ENCODE peak calls at places on chromosomes 11 and 22, in six cellular contexts. Z is GM23248, S is GM12865, F is astrocyte of the spinal cord, J is AG09309, H is A549. Y is an unnamed sample.

GRCh38 chr11:124402326-124402922 is 3.6 kb upstream of the OR8B3 start:
- DNase-seq in Z (peak; percentile 93), H (peak; percentile 18), F (peak; percentile 88), S (peak; percentile 68), J (peak; percentile 43), Y (peak; percentile 60)

GRCh38 chr11:133843454-133843987 is 1.8 kb downstream of the SPATA19 start:
- DNase-seq in J (no peak), S (no peak), F (no peak), Z (no peak), H (no peak), Y (no peak)

GRCh38 chr11:78630561-78631303 is 56.1 kb upstream of the NARS2 start:
- DNase-seq in H (no peak), S (no peak), Z (no peak), J (no peak), F (no peak), Y (no peak)

GRCh38 chr11:70833554-70833953 is 418.8 kb downstream of the SHANK2 start:
- DNase-seq in F (no peak), S (no peak), Z (no peak), H (no peak), J (no peak), Y (no peak)

GRCh38 chr22:37485006-37485713 is 1.0 kb downstream of the MFNG start:
- DNase-seq in H (no peak), S (peak; percentile 75), F (no peak), J (no peak), Z (no peak), Y (peak; percentile 51)

GRCh38 chr22:50507421-50507990 is at the start of gene LMF2:
- DNase-seq in H (peak; percentile 66), S (no peak), J (peak; percentile 11), F (no peak), Z (peak; percentile 94), Y (peak; percentile 45)

GRCh38 chr22:22787805-22788459 is 99.7 kb upstream of the IGLL5 start:
- DNase-seq in S (peak; percentile 72), J (peak; percentile 1), Z (peak; percentile 68), H (peak; percentile 39), F (peak; percentile 11), Y (peak; percentile 36)

GRCh38 chr11:37322333-37323194 is 724.5 kb upstream of the RAG2 start:
- DNase-seq in Z (no peak), S (peak; percentile 33), H (no peak), J (no peak), F (no peak), Y (no peak)

GRCh38 chr22:32079110-32080089 is 36.3 kb downstream of the SLC5A1 start:
- DNase-seq in S (no peak), J (peak; percentile 28), H (peak; percentile 65), F (peak; percentile 70), Z (peak; percentile 86), Y (no peak)

GRCh38 chr22:24482586-24482985 is 12.5 kb upstream of the UPB1 start:
- DNase-seq in S (no peak), F (peak; percentile 68), J (peak; percentile 79), H (no peak), Z (peak; percentile 89), Y (no peak)

GRCh38 chr11:34343686-34344085 is 14.1 kb downstream of the ABTB2 start:
- DNase-seq in H (no peak), S (no peak), F (no peak), J (no peak), Z (no peak), Y (no peak)

GRCh38 chr22:50525104-50525958 is at the start of gene SCO2:
- DNase-seq in H (peak; percentile 87), F (peak; percentile 97), J (peak; percentile 85), Z (peak; percentile 99), S (peak; percentile 99), Y (peak; percentile 95)

GRCh38 chr11:122633219-122633829 is 22.2 kb upstream of the UBASH3B start:
- DNase-seq in H (peak; percentile 34), F (peak; percentile 72), S (peak; percentile 33), Z (peak; percentile 83), J (no peak), Y (peak; percentile 37)

GRCh38 chr11:44825058-44825795 is 98.5 kb downstream of the TSPAN18 start:
- DNase-seq in H (no peak), Z (no peak), S (no peak), J (no peak), F (no peak), Y (no peak)
- H3K4me3 ChIP-seq in H (no peak overlapping the region), Z (no peak overlapping the region), S (no peak overlapping the region), J (no peak overlapping the region), F (no peak overlapping the region), Y (no peak overlapping the region)

DNA sequence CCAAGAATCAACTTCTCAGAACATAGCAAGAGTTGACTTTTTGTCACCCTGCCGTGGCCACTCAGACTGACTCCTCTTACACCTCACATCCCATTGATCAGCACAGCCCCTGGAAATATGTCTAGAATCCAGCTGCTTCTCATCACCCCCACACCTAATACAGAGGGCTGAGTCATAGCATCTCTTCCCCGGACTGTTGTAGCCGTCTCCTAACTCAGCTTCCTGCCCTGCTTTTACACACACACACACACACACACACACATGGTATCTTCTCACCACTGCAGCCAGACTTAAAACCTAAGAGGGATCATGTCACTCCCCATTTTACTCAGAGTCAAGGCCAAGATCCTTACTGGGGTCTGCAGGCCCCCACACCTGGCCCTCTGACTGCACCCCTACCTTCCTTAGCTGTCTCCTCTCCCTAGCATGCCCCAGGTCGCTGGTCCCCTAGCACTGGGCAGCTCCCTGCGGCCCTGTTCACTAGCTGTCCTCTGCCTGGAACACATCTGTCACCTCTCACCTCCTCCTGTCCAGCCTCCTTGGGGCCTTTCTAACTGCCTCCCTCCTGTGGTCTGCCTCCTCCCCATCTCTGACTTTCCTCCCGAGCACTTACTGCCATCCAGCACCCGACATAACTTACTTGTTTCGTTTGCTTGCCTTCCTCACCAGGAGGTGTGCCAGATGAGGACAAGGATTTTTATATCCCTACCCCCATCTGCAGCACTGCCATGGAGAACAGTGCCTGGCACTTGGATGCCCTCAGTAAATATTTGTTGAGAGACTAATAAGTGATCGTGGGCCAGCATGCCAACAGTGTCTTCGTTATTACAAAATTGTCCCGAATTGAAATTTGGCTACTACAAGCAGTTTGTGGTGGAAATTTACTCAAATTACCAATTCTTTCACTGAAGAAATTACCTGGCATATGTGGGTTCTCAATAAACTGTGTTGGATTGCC is 61.9 kb downstream of the BMAL1 start:
- DNase-seq in S (peak; percentile 78), J (peak; percentile 91), Z (peak; percentile 92), H (peak; percentile 83), F (peak; percentile 88), Y (peak; percentile 37)
- H3K4me3 ChIP-seq in S (no peak overlapping the region), J (no peak overlapping the region), Z (peak overlapping the region; percentile 71), H (peak overlapping the region; percentile 39), F (no peak overlapping the region), Y (no peak overlapping the region)

GRCh38 chr11:108591893-108592292 is 1.7 kb downstream of the EXPH5 start:
- DNase-seq in S (no peak), F (no peak), J (no peak), H (no peak), Z (no peak), Y (no peak)
- H3K4me3 ChIP-seq in S (no peak overlapping the region), F (no peak overlapping the region), J (no peak overlapping the region), H (no peak overlapping the region), Z (no peak overlapping the region), Y (no peak overlapping the region)

GRCh38 chr11:57640068-57640800 is 9.5 kb downstream of the YPEL4 start:
- DNase-seq in H (no peak), J (no peak), S (no peak), Z (no peak), F (no peak), Y (no peak)
- H3K4me3 ChIP-seq in H (no peak overlapping the region), J (peak overlapping the region; percentile 97), S (no peak overlapping the region), Z (peak overlapping the region; percentile 97), F (peak overlapping the region; percentile 87), Y (no peak overlapping the region)

GRCh38 chr11:102559839-102560238 is 29.3 kb upstream of the MMP7 start:
- DNase-seq in H (no peak), Z (no peak), J (no peak), S (peak; percentile 57), F (no peak), Y (peak; percentile 24)
- H3K4me3 ChIP-seq in H (no peak overlapping the region), Z (peak overlapping the region; percentile 71), J (no peak overlapping the region), S (no peak overlapping the region), F (no peak overlapping the region), Y (no peak overlapping the region)

GRCh38 chr11:114079406-114080072 is 20.0 kb downstream of the ZBTB16 start:
- DNase-seq in H (no peak), J (no peak), F (peak; percentile 76), Z (peak; percentile 24), S (no peak), Y (no peak)
- H3K4me3 ChIP-seq in H (no peak overlapping the region), J (no peak overlapping the region), F (no peak overlapping the region), Z (no peak overlapping the region), S (no peak overlapping the region), Y (no peak overlapping the region)

GRCh38 chr11:117986981-117987495 is 844 bp downstream of the IL10RA start:
- DNase-seq in J (no peak), Z (peak; percentile 23), S (peak; percentile 95), H (no peak), F (no peak), Y (peak; percentile 86)
- H3K4me3 ChIP-seq in J (no peak overlapping the region), Z (no peak overlapping the region), S (peak overlapping the region; percentile 90), H (no peak overlapping the region), F (no peak overlapping the region), Y (peak overlapping the region; percentile 55)

GRCh38 chr22:25745341-25746011 is 3.5 kb downstream of the MYO18B start:
- DNase-seq in J (peak; percentile 84), H (no peak), F (peak; percentile 46), Z (peak; percentile 78), S (no peak), Y (no peak)

GRCh38 chr22:25748140-25748539 is 6.2 kb downstream of the MYO18B start:
- DNase-seq in H (no peak), S (no peak), Z (no peak), J (no peak), F (no peak), Y (no peak)

GRCh38 chr22:25746012-25746373 is 4.0 kb downstream of the MYO18B start:
- DNase-seq in F (peak; percentile 68), J (peak; percentile 42), H (no peak), S (no peak), Z (peak; percentile 66), Y (no peak)

GRCh38 chr22:25748704-25749103 is 6.7 kb downstream of the MYO18B start:
- DNase-seq in F (no peak), Z (no peak), S (no peak), J (no peak), H (no peak), Y (no peak)

DNA sequence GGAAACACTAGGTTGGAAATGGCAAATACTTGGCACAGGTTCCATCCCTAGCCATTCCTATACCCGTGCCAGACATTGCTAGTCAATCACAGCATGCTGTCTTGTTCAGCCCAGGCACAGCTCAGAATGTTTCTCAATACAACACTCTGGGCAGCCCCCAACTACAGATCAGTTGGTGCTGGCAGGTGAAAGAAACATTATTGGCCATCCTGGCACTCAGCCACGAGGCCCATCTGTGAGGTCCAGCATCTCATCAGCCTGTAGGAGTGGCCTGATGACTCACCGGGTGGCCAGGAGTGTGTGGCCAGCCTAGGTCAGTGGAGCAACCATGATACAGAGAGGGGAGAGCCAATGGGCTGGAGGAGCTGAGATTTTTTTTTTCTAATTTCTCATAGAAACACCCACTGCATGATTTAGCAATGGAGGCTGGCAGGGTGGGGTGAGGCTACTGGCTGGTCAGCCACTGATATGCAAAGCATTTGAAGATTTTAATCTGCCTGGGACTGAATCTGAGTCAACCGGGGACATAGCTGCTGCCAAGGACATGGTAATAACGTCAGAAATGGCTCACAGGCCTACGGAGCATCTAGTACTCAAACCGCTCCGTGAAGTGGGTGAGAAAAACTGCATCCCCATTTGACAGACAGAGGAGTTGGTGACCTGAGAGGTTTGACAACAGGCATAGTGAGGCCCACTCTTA is 5.4 kb downstream of the MYO18B start:
- DNase-seq in H (peak; percentile 49), Z (peak; percentile 97), J (peak; percentile 97), S (no peak), F (peak; percentile 96), Y (no peak)
- H3K4me3 ChIP-seq in H (no peak overlapping the region), Z (peak overlapping the region; percentile 17), J (no peak overlapping the region), S (no peak overlapping the region), F (no peak overlapping the region), Y (no peak overlapping the region)